ENCODE peak calls at places on chromosomes 6 and 20, in eight cellular contexts. O, L, I, H, J, N, K and U are unnamed samples.
A peak's percentile ranks its signal among the peaks of the same experiment; 100 is the strongest.

GRCh38 chr6:163691049-163691448 is 276.5 kb downstream of the QKI start:
- DNase-seq in J (no peak), N (no peak), K (no peak), O (no peak), H (no peak), L (no peak), I (no peak), U (no peak)

GRCh38 chr20:59831024-59831900 is 102.2 kb downstream of the SYCP2 start:
- DNase-seq in J (no peak), L (no peak), N (no peak), I (no peak), O (no peak), H (no peak), K (no peak), U (peak; percentile 66)

GRCh38 chr6:44216677-44217331 is at the start of gene MYMX:
- DNase-seq in J (no peak), H (no peak), I (no peak), L (no peak), K (no peak), N (no peak), O (no peak), U (no peak)

GRCh38 chr6:52284131-52284459 is 447 bp downstream of the MCM3 start:
- DNase-seq in J (peak; percentile 30), N (peak; percentile 37), L (peak; percentile 11), K (no peak), I (no peak), O (no peak), H (peak; percentile 10), U (no peak)

GRCh38 chr6:34560366-34561226 is 4.5 kb upstream of the SPDEF start:
- DNase-seq in H (peak; percentile 75), L (peak; percentile 56), K (no peak), J (no peak), N (peak; percentile 31), O (peak; percentile 13), I (no peak), U (no peak)

GRCh38 chr6:4256969-4257368 is 121.6 kb upstream of the ECI2 start:
- DNase-seq in J (no peak), K (no peak), O (peak; percentile 47), N (no peak), H (peak; percentile 34), I (no peak), L (peak; percentile 59), U (no peak)

GRCh38 chr20:8372819-8373218 is 240.8 kb downstream of the PLCB1 start:
- DNase-seq in I (no peak), L (no peak), O (no peak), J (no peak), N (no peak), H (no peak), K (no peak), U (no peak)

GRCh38 chr6:114638346-114638745 is 295.5 kb upstream of the HS3ST5 start:
- DNase-seq in K (no peak), I (no peak), N (no peak), H (no peak), O (no peak), J (no peak), L (no peak), U (no peak)

GRCh38 chr6:43070028-43070632 is 6.0 kb upstream of the PTK7 start:
- DNase-seq in I (peak; percentile 59), J (peak; percentile 46), O (peak; percentile 37), L (peak; percentile 52), N (peak; percentile 89), H (peak; percentile 76), K (no peak), U (peak; percentile 75)

GRCh38 chr6:83824831-83825230 is 28.3 kb upstream of the RIPPLY2 start:
- DNase-seq in H (no peak), O (peak; percentile 56), L (no peak), I (no peak), J (no peak), K (no peak), N (no peak), U (peak; percentile 26)

GRCh38 chr6:121460170-121460569 is 24.7 kb downstream of the GJA1 start:
- DNase-seq in J (no peak), L (no peak), N (no peak), I (no peak), K (no peak), O (no peak), H (no peak), U (no peak)

DNA sequence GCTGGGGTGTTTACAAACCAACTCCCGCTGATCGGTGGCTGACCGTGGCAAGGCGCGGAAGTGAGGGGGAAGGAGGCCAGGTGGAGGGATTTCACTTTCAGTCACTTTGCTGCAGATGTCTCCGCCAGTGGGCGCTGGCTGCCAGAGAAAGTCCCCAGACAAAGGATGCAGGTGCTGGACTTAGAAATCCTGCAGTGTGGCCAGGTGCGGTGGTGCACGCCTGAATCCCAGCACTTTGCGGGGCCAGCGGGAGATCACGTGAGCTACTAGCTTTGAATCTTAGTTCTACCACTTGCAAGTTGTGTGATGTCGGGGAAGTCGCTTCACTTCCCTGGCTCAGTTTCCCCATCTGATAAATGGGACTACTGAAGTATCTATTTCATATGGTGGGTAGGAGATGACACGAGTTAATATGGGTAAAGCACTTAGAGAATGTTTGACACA is 180.4 kb downstream of the ZNF217 start:
- DNase-seq in K (no peak), N (peak; percentile 31), H (no peak), L (no peak), O (no peak), J (no peak), I (peak; percentile 59), U (peak; percentile 30)
- H3K4me3 ChIP-seq in K (no peak overlapping the region), N (no peak overlapping the region), H (no peak overlapping the region), L (no peak overlapping the region), O (no peak overlapping the region), J (no peak overlapping the region), I (no peak overlapping the region), U (no peak overlapping the region)

DNA sequence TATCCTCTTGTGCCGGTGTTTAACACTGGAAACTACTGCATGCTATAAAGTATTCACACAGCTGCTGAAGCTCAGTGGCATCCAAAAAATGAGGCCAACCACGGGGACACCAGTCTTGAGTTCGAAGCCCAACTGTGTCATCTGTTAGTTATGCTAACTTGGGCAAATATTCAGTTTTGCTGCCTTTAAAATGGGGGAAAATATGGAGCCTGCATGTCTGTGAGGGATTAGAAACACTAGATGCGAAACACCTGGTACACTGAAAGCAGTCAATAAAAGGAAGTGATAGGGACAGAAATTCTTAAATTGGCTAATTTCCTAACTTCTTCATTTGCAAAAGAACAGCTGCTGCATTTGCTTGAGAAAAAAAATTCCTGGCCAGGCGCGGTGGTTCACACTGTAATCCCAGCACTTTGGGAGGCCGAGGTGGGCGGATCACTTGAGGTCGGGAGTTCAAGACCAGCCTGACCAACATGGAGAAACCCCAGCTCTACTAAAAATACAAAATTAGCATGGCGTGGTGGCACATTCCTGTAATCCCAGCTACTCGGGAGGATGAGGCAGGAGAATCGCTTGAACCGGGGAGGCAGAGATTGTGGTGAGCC is 36.5 kb upstream of the MLIP start:
- DNase-seq in K (no peak), N (peak; percentile 38), H (no peak), I (no peak), J (no peak), L (no peak), O (no peak), U (no peak)
- TF ChIP-seq CTCF in K (no peak), N (no peak), H (no peak), I (no peak), J (no peak), L (no peak), O (no peak), U (no peak)

GRCh38 chr6:54445207-54445606 is 137.0 kb downstream of the TINAG start:
- DNase-seq in J (no peak), I (no peak), N (no peak), L (no peak), O (no peak), K (no peak), H (no peak), U (no peak)

GRCh38 chr6:54451516-54451915 is 143.3 kb downstream of the TINAG start:
- DNase-seq in I (no peak), L (no peak), N (no peak), H (no peak), O (no peak), K (no peak), J (no peak), U (peak; percentile 58)

DNA sequence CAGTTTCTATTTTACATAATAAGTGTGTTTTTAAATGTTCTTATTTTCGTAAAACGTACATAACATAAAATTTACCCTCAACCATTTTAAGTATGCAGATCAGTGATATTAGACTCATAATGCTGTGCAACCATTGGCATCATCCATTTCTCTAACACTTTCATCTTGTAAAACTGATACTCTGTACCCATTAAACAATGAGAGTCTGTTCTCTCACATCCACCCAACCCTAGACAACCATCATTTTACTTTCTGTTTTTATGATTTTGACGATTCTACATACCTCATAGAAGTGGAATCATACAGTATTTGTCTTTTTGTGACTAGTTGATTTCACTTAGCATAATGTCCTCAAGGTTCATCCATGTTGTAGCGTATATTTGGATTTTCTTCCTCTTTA is 140.4 kb downstream of the TINAG start:
- DNase-seq in H (no peak), J (no peak), L (no peak), K (no peak), O (no peak), I (no peak), N (no peak), U (no peak)
- H3K4me3 ChIP-seq in H (no peak overlapping the region), J (no peak overlapping the region), L (no peak overlapping the region), K (no peak overlapping the region), O (no peak overlapping the region), I (no peak overlapping the region), N (no peak overlapping the region), U (no peak overlapping the region)

GRCh38 chr20:62819494-62820174 is 2.8 kb downstream of the COL9A3 start:
- DNase-seq in O (peak; percentile 48), L (no peak), K (no peak), J (no peak), H (peak; percentile 50), I (no peak), N (peak; percentile 50), U (no peak)

GRCh38 chr20:62821726-62822210 is 4.9 kb downstream of the COL9A3 start:
- DNase-seq in K (no peak), I (no peak), O (no peak), J (no peak), L (no peak), H (no peak), N (no peak), U (no peak)

GRCh38 chr20:62820208-62820961 is 3.5 kb downstream of the COL9A3 start:
- DNase-seq in O (no peak), I (no peak), N (no peak), H (no peak), J (no peak), K (no peak), L (no peak), U (no peak)

GRCh38 chr20:62822239-62822787 is 5.5 kb downstream of the COL9A3 start:
- DNase-seq in I (no peak), K (no peak), L (no peak), N (no peak), O (no peak), H (no peak), J (no peak), U (no peak)

DNA sequence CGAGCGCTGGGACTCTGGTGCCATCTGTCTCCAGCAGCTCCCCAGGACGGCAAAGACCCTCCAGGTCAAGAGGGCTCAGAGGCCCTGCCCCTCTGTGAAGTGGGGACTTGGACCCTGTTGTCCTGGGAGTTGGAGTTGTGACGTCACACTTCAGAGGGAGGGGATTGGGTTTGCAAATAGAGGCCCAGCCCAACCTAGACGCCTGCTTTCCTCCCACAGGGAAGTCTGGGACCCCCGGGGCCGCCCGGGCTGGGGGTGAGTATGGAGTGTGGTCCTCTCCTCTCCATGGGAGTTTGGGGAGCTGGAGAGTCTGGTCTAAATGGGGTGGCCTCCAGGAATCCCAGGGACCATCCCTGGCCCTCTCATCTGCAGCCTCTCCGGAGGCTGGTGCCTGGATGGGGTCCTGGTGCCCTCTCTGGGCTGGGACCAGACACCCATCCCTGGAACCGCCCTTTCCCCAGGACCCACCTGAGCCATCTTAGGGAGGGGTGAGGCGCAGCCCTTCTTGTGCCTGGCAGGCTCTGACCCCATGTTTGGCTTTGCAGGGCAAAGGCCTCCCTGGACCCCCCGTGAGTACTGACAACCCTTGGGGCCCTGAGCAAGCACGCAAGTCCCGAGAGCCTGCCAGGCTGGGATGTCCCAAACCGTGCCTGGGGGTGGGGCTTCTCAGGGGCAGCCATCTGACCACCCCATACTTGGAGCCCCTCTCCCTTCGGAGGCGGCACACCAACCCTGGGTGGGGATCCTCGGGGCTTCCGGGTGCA is 4.3 kb downstream of the COL9A3 start:
- DNase-seq in O (no peak), H (no peak), I (no peak), K (no peak), N (no peak), J (no peak), L (no peak), U (no peak)
- TF ChIP-seq CTCF in O (no peak), H (no peak), I (no peak), K (no peak), N (no peak), J (no peak), L (no peak), U (no peak)